ENCODE peak calls at places on chromosomes 7 and 10, in five cellular contexts. J is stimulated activated CD4-positive, alpha-beta T cell treated with anti-CD3 and anti-CD28 coated beads, Interleukin-4, amount 100 ng/mL, for 1 hour; P is DND-41; U is M059J; F is epithelial cell of proximal tubule. K is an unnamed sample.

GRCh38 chr7:22900784-22901183 is 78.1 kb upstream of the TOMM7 start:
- DNase-seq in J (no peak), P (no peak), U (no peak), F (no peak), K (no peak)

GRCh38 chr10:68897336-68897741 is 3.8 kb upstream of the DDX50 start:
- DNase-seq in J (peak; percentile 5), P (peak; percentile 67), U (peak; percentile 77), F (peak; percentile 30), K (peak; percentile 23)

GRCh38 chr7:94253696-94254095 is 141.0 kb upstream of the COL1A2 start:
- DNase-seq in J (no peak), P (no peak), U (no peak), F (no peak), K (no peak)

GRCh38 chr10:31381171-31381570 is 62.2 kb downstream of the ZEB1 start:
- DNase-seq in J (no peak), P (no peak), U (no peak), F (no peak), K (no peak)

GRCh38 chr7:110929514-110930258 is 161.2 kb upstream of the LRRN3 start:
- DNase-seq in J (no peak), P (no peak), U (no peak), F (no peak), K (no peak)

GRCh38 chr7:32115831-32116230 is 45.6 kb upstream of the PDE1C start:
- DNase-seq in J (no peak), P (no peak), U (peak; percentile 99), F (no peak), K (peak; percentile 16)

GRCh38 chr7:75920431-75921161 is 5.6 kb downstream of the POR start:
- DNase-seq in J (peak; percentile 22), P (no peak), U (no peak), F (no peak), K (no peak)

GRCh38 chr7:158423190-158423555 is 164.4 kb downstream of the PTPRN2 start:
- DNase-seq in J (no peak), P (no peak), U (no peak), F (no peak), K (no peak)

GRCh38 chr7:127738859-127739258 is 86.9 kb downstream of the SND1 start:
- DNase-seq in J (no peak), P (no peak), U (no peak), F (no peak), K (no peak)

GRCh38 chr7:45696476-45696875 is 122.3 kb downstream of the ADCY1 start:
- DNase-seq in J (no peak), P (no peak), U (no peak), F (no peak), K (no peak)

GRCh38 chr10:28669227-28670173 is 7.8 kb upstream of the BAMBI start:
- DNase-seq in J (no peak), P (no peak), U (no peak), F (no peak), K (no peak)

GRCh38 chr10:12501324-12501723 is 152.0 kb downstream of the CAMK1D start:
- DNase-seq in J (no peak), P (no peak), U (no peak), F (no peak), K (no peak)

GRCh38 chr10:95395947-95396449 is 105.2 kb upstream of the PDLIM1 start:
- DNase-seq in J (no peak), P (no peak), U (peak; percentile 49), F (peak; percentile 61), K (no peak)

GRCh38 chr7:66877577-66878300 is 43.3 kb upstream of the TMEM248 start:
- DNase-seq in J (no peak), P (no peak), U (peak; percentile 27), F (no peak), K (no peak)

GRCh38 chr7:52475192-52475591 is 560.2 kb upstream of the POM121L12 start:
- DNase-seq in J (no peak), P (no peak), U (no peak), F (no peak), K (no peak)

GRCh38 chr10:13527864-13528137 is 1.0 kb downstream of the BEND7 start:
- DNase-seq in J (no peak), P (no peak), U (no peak), F (no peak), K (no peak)

GRCh38 chr7:77940647-77941046 is 142.1 kb downstream of the PHTF2 start:
- DNase-seq in J (no peak), P (no peak), U (peak; percentile 52), F (no peak), K (no peak)

GRCh38 chr7:15581352-15581951 is 19.6 kb upstream of the AGMO start:
- DNase-seq in J (no peak), P (no peak), U (no peak), F (no peak), K (no peak)

GRCh38 chr7:132840197-132840596 is 241.7 kb downstream of the CHCHD3 start:
- DNase-seq in J (no peak), P (no peak), U (no peak), F (no peak), K (no peak)

GRCh38 chr10:87850742-87851205 is 12.6 kb downstream of the KLLN start:
- DNase-seq in J (peak; percentile 32), P (peak; percentile 86), U (peak; percentile 70), F (no peak), K (no peak)

GRCh38 chr7:18210788-18211187 is 183.1 kb upstream of the PRPS1L1 start:
- DNase-seq in J (no peak), P (no peak), U (no peak), F (no peak), K (no peak)

GRCh38 chr7:83427929-83428328 is 221.0 kb downstream of the SEMA3E start:
- DNase-seq in J (no peak), P (no peak), U (no peak), F (no peak), K (no peak)

GRCh38 chr10:33566001-33566400 is 231.5 kb upstream of the NRP1 start:
- DNase-seq in J (no peak), P (no peak), U (peak; percentile 27), F (no peak), K (no peak)

GRCh38 chr7:143181349-143181748 is 1.9 kb upstream of the TAS2R39 start:
- DNase-seq in J (no peak), P (peak; percentile 13), U (no peak), F (no peak), K (no peak)

GRCh38 chr10:98486421-98486820 is 39.7 kb upstream of the HPS1 start:
- DNase-seq in J (no peak), P (no peak), U (peak; percentile 76), F (no peak), K (no peak)

GRCh38 chr10:128026620-128027281 is 99.5 kb downstream of the MKI67 start:
- DNase-seq in J (no peak), P (peak; percentile 58), U (no peak), F (no peak), K (no peak)

GRCh38 chr10:13589316-13589715 is 2.6 kb downstream of the PRPF18 start:
- DNase-seq in J (no peak), P (no peak), U (no peak), F (no peak), K (no peak)

GRCh38 chr10:114779803-114780609 is 41.6 kb upstream of the FHIP2A start:
- DNase-seq in J (no peak), P (no peak), U (peak; percentile 96), F (no peak), K (peak; percentile 35)

GRCh38 chr7:29921404-29922010 is 68.1 kb downstream of the SCRN1 start:
- DNase-seq in J (no peak), P (peak; percentile 69), U (peak; percentile 57), F (peak; percentile 20), K (peak; percentile 19)

GRCh38 chr10:125048101-125048864 is 106.4 kb downstream of the ZRANB1 start:
- DNase-seq in J (peak; percentile 58), P (peak; percentile 62), U (peak; percentile 74), F (no peak), K (peak; percentile 74)

GRCh38 chr10:3754727-3755439 is 30.1 kb downstream of the KLF6 start:
- DNase-seq in J (no peak), P (no peak), U (peak; percentile 88), F (peak; percentile 93), K (peak; percentile 95)

K was measured in kidney epithelial cell.